ENCODE peak calls at places on chromosome 22, in nine cellular contexts. A is Calu3; X is WTC11; D is CD4-positive, alpha-beta T cell; E is osteocyte; I is stomach; Y is neural progenitor cell; Z is adrenal gland; F is nephron progenitor cell. L is an unnamed sample.

GRCh38 chr22:27185099-27185709 is 527.8 kb downstream of the MIAT start:
- DNase-seq in A (no peak), I (no peak), X (no peak), D (no peak), E (no peak), F (no peak), Y (no peak), Z (no peak), L (no peak)

GRCh38 chr22:17903564-17904295 is 120.6 kb downstream of the MICAL3 start:
- DNase-seq in Z (no peak), E (no peak), A (no peak), D (no peak), Y (peak), X (peak), I (no peak), F (no peak), L (no peak)

GRCh38 chr22:37229805-37230672 is 14.0 kb downstream of the RAC2 start:
- DNase-seq in E (no peak), I (peak), F (no peak), X (no peak), Z (peak), A (no peak), D (peak), Y (no peak), L (no peak)

GRCh38 chr22:17938484-17938924 is 85.9 kb downstream of the MICAL3 start:
- DNase-seq in E (no peak), A (no peak), D (no peak), Z (no peak), X (no peak), I (no peak), Y (no peak), F (no peak), L (no peak)

GRCh38 chr22:29394931-29395581 is 6.7 kb upstream of the AP1B1 start:
- DNase-seq in X (peak), A (peak), D (peak), E (no peak), Z (peak), I (peak), Y (peak), F (peak), L (peak)

GRCh38 chr22:50266994-50267393 is 3.2 kb downstream of the MAPK11 start:
- DNase-seq in Y (no peak), F (no peak), A (no peak), I (no peak), D (no peak), Z (no peak), X (no peak), E (no peak), L (no peak)

GRCh38 chr22:42793848-42794405 is 63.1 kb downstream of the ARFGAP3 start:
- DNase-seq in I (no peak), E (no peak), Y (no peak), A (no peak), Z (peak), D (no peak), F (no peak), X (no peak), L (no peak)

GRCh38 chr22:44546686-44547310 is 48.8 kb upstream of the RTL6 start:
- DNase-seq in D (no peak), A (no peak), X (no peak), Z (no peak), I (no peak), E (no peak), F (no peak), Y (no peak), L (no peak)

GRCh38 chr22:38106814-38107578 is 3.5 kb downstream of the BAIAP2L2 start:
- DNase-seq in A (no peak), F (no peak), D (no peak), X (no peak), I (no peak), E (no peak), Z (no peak), Y (no peak), L (no peak)

GRCh38 chr22:49660321-49660720 is 167.4 kb downstream of the BRD1 start:
- DNase-seq in Y (no peak), A (no peak), Z (no peak), X (no peak), D (no peak), I (no peak), F (no peak), E (no peak), L (peak)

GRCh38 chr22:43291381-43291780 is 51.8 kb downstream of the SCUBE1 start:
- DNase-seq in E (no peak), X (no peak), Y (no peak), D (no peak), Z (no peak), F (no peak), I (no peak), A (no peak), L (no peak)

GRCh38 chr22:25688627-25689026 is 53.4 kb upstream of the MYO18B start:
- DNase-seq in F (no peak), I (no peak), E (no peak), Z (no peak), X (no peak), D (no peak), Y (no peak), A (no peak), L (no peak)

GRCh38 chr22:27780161-27780575 is 21.4 kb downstream of the MN1 start:
- DNase-seq in E (no peak), D (no peak), Y (no peak), X (peak), F (no peak), A (no peak), I (no peak), Z (no peak), L (no peak)

GRCh38 chr22:28923826-28924732 is 40.7 kb downstream of the ZNRF3 start:
- DNase-seq in D (peak), Z (peak), E (no peak), F (peak), A (peak), X (no peak), I (peak), Y (no peak), L (no peak)

GRCh38 chr22:49721211-49721763 is 106.4 kb downstream of the BRD1 start:
- DNase-seq in F (no peak), E (peak), X (no peak), Y (no peak), Z (no peak), I (no peak), A (no peak), D (no peak), L (no peak)

GRCh38 chr22:45602824-45603301 is 68.8 kb upstream of the ATXN10 start:
- DNase-seq in A (no peak), E (no peak), Z (no peak), F (no peak), Y (peak), D (no peak), I (no peak), X (peak), L (no peak)

GRCh38 chr22:39932166-39932565 is 28.0 kb upstream of the TMA7B start:
- DNase-seq in D (no peak), E (no peak), I (no peak), X (no peak), A (no peak), Y (no peak), F (no peak), Z (no peak), L (no peak)

DNA sequence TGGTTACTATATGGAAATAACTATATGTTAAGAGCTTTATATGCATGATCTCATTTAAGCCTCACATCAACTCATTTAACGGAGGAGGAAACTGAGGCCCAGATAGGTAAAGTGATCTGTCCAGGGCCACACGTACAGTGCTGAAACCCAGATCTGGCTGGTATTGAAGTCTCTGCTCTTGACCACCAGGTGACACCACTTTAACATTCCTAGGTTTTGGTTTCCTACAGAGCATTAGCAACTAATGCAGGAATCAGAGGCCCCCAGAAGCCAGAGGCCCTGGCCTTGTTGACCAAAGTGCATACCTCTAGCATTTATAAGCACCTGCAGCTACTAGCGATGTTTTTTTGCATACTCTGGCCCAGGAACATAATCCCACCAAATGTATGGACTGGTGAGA is 12.9 kb upstream of the LIMK2 start:
- DNase-seq in Z (no peak), X (no peak), A (no peak), E (no peak), F (no peak), Y (no peak), I (no peak), D (no peak), L (no peak)
- TF ChIP-seq CTCF in Z (no peak), X (no peak), A (no peak), E (no peak), F (no peak), Y (peak), I (no peak), D (no peak), L (no peak)

DNA sequence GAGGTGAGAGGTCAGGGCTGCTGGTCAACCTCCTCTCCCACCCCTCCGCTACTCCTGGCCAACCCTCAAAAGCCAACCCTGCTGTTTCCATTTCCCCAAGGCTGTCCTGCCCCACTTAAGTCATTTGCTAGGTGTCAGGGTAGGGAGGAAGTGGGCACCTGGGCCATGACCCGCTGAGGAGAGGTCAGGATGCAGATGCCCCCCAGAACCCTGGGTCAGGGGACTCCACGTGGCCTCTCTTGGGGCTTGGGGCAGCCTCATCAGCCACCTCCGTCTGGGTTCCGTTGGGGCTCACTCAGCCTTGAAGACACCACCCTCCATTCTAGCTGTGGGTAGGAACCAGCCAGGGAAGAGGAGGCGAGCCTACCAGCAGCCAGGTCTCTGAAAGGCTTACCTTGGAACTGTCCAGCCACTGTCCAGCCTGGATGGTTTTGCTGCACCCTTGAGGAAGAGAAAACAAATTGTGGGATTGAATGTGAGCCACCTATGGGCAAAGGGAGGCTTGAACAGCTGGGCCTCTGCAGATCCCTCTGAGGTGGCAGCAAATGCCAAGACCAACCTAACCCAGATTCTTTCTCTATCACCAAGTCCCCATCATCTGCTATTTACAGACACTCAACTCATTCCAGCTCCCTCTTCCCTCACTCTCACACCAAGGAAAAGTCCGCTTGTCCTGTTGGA is 2.5 kb downstream of the APOL4 start:
- DNase-seq in Y (no peak), X (no peak), F (no peak), I (no peak), A (no peak), E (no peak), D (no peak), Z (no peak), L (no peak)
- TF ChIP-seq CTCF in Y (no peak), X (no peak), F (no peak), I (no peak), A (no peak), E (no peak), D (no peak), Z (no peak), L (no peak)

GRCh38 chr22:31162015-31162765 is 2.2 kb downstream of the RNF185 start:
- DNase-seq in D (no peak), F (no peak), X (no peak), A (no peak), E (no peak), Y (no peak), Z (no peak), I (no peak), L (no peak)
- TF ChIP-seq CTCF in D (no peak), F (no peak), X (no peak), A (no peak), E (no peak), Y (no peak), Z (peak), I (no peak), L (no peak)

GRCh38 chr22:23532756-23533155 is 47.3 kb downstream of the IGLL1 start:
- DNase-seq in Z (no peak), A (no peak), I (no peak), D (no peak), Y (no peak), E (no peak), X (no peak), F (no peak), L (no peak)

GRCh38 chr22:23531966-23532735 is 47.9 kb downstream of the IGLL1 start:
- DNase-seq in Y (no peak), E (no peak), I (no peak), F (no peak), X (no peak), Z (no peak), A (no peak), D (no peak), L (no peak)

GRCh38 chr22:23533771-23534191 is 46.3 kb downstream of the IGLL1 start:
- DNase-seq in Y (no peak), I (no peak), A (no peak), E (no peak), D (no peak), Z (no peak), F (no peak), X (no peak), L (no peak)

GRCh38 chr22:23534201-23534850 is 45.8 kb downstream of the IGLL1 start:
- DNase-seq in I (no peak), Z (no peak), F (no peak), E (no peak), X (no peak), D (no peak), A (no peak), Y (no peak), L (no peak)

DNA sequence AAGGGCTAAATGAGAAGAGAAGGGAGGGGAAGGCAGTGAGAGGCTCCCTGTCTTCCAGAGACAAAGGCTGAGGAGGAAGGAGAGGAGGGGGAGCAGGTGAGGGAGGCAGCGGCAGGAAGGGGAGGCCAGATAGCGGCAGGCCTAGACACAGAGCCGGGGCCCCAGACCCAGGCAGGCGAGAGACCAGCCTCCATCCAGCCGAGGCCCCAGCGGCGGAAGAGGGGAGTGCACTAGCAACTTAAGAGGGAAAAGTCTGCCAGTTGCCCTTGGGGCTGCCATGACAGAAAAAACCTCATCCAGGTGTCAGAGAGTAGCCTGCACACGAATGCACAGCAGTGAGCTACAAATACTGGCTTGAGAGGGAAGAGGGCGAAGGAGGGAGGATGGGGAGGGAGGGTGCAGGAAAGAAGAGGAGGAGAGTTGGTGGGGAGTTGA is 46.7 kb downstream of the IGLL1 start:
- DNase-seq in I (no peak), D (peak), Z (no peak), A (peak), E (peak), Y (peak), X (peak), F (peak), L (peak)
- TF ChIP-seq CTCF in I (no peak), D (no peak), Z (peak), A (peak), E (peak), Y (peak), X (no peak), F (peak), L (peak)

L was measured in progenitor cell of endocrine pancreas.